ENCODE peak calls at places on chromosomes 4 and X, in five cellular contexts. J, H, A, T and E are unnamed samples.

GRCh38 chr4:78622253-78622979 is 70.8 kb downstream of the ANXA3 start:
- DNase-seq in J (peak; percentile 65), H (no peak), A (no peak), T (peak; percentile 66), E (no peak)

GRCh38 chrX:84187501-84188319 is at the start of gene RPS6KA6:
- DNase-seq in J (peak; percentile 52), H (peak; percentile 29), A (no peak), T (peak; percentile 63), E (no peak)

GRCh38 chr4:189001971-189002450 is 862.8 kb downstream of the TRIML1 start:
- DNase-seq in J (no peak), H (no peak), A (no peak), T (no peak), E (no peak)

GRCh38 chrX:9942086-9942485 is 25.1 kb upstream of the CLDN34 start:
- DNase-seq in J (no peak), H (no peak), A (no peak), T (no peak), E (no peak)

GRCh38 chr4:4430492-4431195 is 43.7 kb downstream of the NSG1 start:
- DNase-seq in J (no peak), H (peak; percentile 53), A (peak; percentile 56), T (peak; percentile 98), E (no peak)

GRCh38 chr4:124105212-124105611 is 607.3 kb downstream of the ANKRD50 start:
- DNase-seq in J (no peak), H (no peak), A (no peak), T (peak; percentile 54), E (no peak)

GRCh38 chr4:80156410-80156809 is 40.9 kb upstream of the PRDM8 start:
- DNase-seq in J (no peak), H (no peak), A (no peak), T (no peak), E (no peak)

GRCh38 chr4:86653237-86653865 is 59.2 kb downstream of the PTPN13 start:
- DNase-seq in J (no peak), H (no peak), A (no peak), T (no peak), E (no peak)

GRCh38 chr4:18069806-18070205 is 48.3 kb upstream of the LCORL start:
- DNase-seq in J (no peak), H (no peak), A (no peak), T (no peak), E (no peak)

GRCh38 chr4:67809502-67809901 is 55.3 kb upstream of the GNRHR start:
- DNase-seq in J (no peak), H (no peak), A (no peak), T (no peak), E (no peak)

GRCh38 chr4:118338981-118339765 is 13.6 kb downstream of the PRSS12 start:
- DNase-seq in J (no peak), H (no peak), A (no peak), T (peak; percentile 76), E (no peak)

GRCh38 chr4:185112104-185112503 is 31.0 kb upstream of the SLC25A4 start:
- DNase-seq in J (no peak), H (no peak), A (peak; percentile 61), T (peak; percentile 92), E (no peak)

GRCh38 chr4:110164251-110164650 is 34.2 kb downstream of the ELOVL6 start:
- DNase-seq in J (no peak), H (no peak), A (peak; percentile 10), T (peak; percentile 86), E (no peak)

GRCh38 chr4:122798101-122798500 is 28.5 kb upstream of the FGF2 start:
- DNase-seq in J (no peak), H (no peak), A (peak; percentile 88), T (peak; percentile 94), E (no peak)